ENCODE peak calls at places on chromosomes 2 and 18, in four cellular contexts. H is K562, Y is HepG2, Z is GM12878. V is an unnamed sample.

GRCh38 chr2:240369725-240370585 is 65.5 kb upstream of the GPC1 start:
- DNase-seq in H (no peak), Y (peak; percentile 35), Z (no peak), V (peak; percentile 95)

GRCh38 chr2:128595763-128596452 is 277.2 kb upstream of the HS6ST1 start:
- DNase-seq in H (no peak), Y (no peak), Z (no peak), V (no peak)

GRCh38 chr2:64203131-64204005 is 59.1 kb upstream of the PELI1 start:
- DNase-seq in H (no peak), Y (no peak), Z (no peak), V (no peak)

GRCh38 chr18:78610179-78610578 is 369.4 kb upstream of the SALL3 start:
- DNase-seq in H (no peak), Y (no peak), Z (no peak), V (no peak)

GRCh38 chr2:111671426-111672150 is 212.4 kb downstream of the ANAPC1 start:
- DNase-seq in H (no peak), Y (peak; percentile 33), Z (no peak), V (no peak)

GRCh38 chr2:105674859-105675541 is 69.7 kb upstream of the NCK2 start:
- DNase-seq in H (no peak), Y (no peak), Z (no peak), V (no peak)

GRCh38 chr2:120818441-120818920 is 82.8 kb downstream of the GLI2 start:
- DNase-seq in H (no peak), Y (no peak), Z (no peak), V (peak; percentile 67)

GRCh38 chr2:174717273-174717672 is 47.0 kb downstream of the CHRNA1 start:
- DNase-seq in H (no peak), Y (no peak), Z (no peak), V (no peak)

DNA sequence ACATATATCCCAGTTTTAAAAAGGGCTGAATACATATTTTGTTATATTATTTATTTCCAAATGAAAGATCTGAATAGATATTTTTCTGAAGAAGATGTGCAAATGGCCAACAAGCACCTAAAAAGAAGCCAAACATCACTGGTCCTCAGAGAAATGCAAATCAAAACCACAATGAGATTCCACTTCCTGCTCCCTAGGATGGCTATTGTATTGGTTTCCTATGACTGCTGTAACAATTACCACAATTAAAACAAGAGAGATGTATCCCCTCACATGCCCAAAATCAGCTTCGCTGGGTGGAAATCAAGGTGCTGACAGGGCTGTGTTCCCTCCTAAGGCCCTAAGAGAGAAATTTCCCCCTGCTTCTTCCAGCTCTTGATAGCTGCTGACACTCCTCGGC is 23.2 kb downstream of the ABCB11 start:
- DNase-seq in H (no peak), Y (no peak), Z (no peak), V (no peak)
- TF ChIP-seq MAX in H (no peak), Y (no peak), Z (no peak), V (no peak)

GRCh38 chr18:32332708-32333107 is 138.0 kb downstream of the GAREM1 start:
- DNase-seq in H (no peak), Y (no peak), Z (no peak), V (no peak)
- TF ChIP-seq POLR2A in H (no peak), Y (no peak), Z (no peak), V (no peak)

DNA sequence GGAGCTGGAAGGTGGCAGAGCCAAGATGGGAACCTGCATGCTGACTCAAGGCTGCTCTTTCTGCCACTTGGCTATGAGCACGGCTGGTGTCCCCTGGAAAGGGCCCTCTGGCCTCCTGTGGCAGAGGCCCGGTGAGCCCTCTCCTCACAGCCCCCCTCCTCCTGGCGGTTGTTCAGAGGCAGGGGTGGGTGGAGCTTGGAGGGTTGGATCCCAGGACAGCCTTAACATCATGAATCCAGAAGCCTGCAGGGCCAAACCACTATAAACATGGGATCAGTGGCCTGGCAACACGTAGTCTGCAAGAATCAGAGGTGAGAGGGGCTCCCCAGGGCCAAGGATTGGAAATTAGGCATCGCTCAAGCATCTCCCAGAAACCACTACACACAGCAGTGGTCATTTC is 48.5 kb upstream of the LOXHD1 start:
- DNase-seq in H (no peak), Y (no peak), Z (no peak), V (no peak)
- TF ChIP-seq ESRRA in H (no peak), Y (no peak), Z (no peak), V (no peak)

GRCh38 chr2:39203382-39203781 is 40.4 kb downstream of the CDKL4 start:
- DNase-seq in H (no peak), Y (no peak), Z (no peak), V (no peak)
- TF ChIP-seq MAX in H (no peak), Y (no peak), Z (no peak), V (no peak)

DNA sequence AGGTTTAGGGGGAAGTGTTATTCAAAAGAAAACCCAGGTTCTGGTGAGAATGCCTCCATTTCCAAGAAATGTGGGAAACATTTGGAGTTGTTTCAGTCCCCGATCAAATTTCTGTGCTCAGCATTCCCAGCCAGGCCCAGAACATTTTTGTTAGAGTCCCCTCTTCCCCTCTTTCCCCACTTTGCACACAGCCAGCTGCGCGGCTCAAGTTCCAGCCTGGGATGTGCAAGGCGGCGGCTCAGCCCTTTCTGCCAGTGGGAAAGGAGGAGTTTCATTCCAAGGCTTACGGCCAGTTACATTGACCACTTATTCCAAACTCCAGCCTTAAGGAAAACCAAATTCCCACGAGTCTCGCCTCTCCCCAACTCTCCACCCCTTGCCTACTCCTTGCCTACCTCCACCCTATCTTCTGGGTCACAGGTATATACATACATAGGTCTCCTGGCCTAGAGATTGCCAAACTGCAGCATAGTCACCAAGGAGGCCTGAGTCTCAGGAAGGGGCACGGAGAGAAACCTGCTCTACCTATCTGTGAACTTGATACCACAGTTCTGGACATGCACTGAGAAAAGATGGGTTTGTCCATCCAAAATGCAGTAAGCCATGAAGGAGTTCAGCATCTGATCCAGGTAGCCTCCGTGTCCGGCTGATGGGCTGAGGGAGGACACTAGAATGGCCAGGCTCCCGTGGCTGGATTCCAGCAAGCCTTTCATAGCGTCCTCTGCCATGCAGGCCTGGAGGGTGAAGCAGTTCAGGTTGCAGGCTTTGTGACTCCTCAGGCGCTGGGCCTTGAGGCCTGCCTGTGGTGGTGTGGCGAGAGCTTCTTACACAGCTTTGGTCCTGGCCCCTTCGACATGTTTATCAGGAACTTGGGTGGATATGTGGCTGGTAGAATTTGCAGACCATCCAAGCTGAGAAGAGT is 154.5 kb downstream of the ZFP36L2 start:
- DNase-seq in H (no peak), Y (no peak), Z (no peak), V (no peak)
- TF ChIP-seq POLR2A in H (no peak), Y (no peak), Z (no peak), V (no peak)

V was measured in A549.